ENCODE peak calls at places on chromosomes 12 and 14, in four cellular contexts. One of them, this sample, is unnamed.

GRCh38 chr12:4214912-4215861 is 58.4 kb upstream of the CCND2 start:
- DNase-seq in gastrocnemius medialis: peak
- DNase-seq in effector memory CD4-positive, alpha-beta T cell: no peak
- DNase-seq in activated effector memory CD4-positive, alpha-beta T cell treated with anti-CD3 and anti-CD28 coated beads, Interleukin-2, amount 50 U/mL, for 16 hours: no peak
- DNase-seq in this sample: peak

GRCh38 chr14:92470215-92470614 is 43.4 kb upstream of the RIN3 start:
- DNase-seq in gastrocnemius medialis: no peak
- DNase-seq in effector memory CD4-positive, alpha-beta T cell: no peak
- DNase-seq in activated effector memory CD4-positive, alpha-beta T cell treated with anti-CD3 and anti-CD28 coated beads, Interleukin-2, amount 50 U/mL, for 16 hours: no peak
- DNase-seq in this sample: no peak

GRCh38 chr14:79076428-79076827 is 906.3 kb downstream of the NRXN3 start:
- DNase-seq in gastrocnemius medialis: no peak
- DNase-seq in effector memory CD4-positive, alpha-beta T cell: no peak
- DNase-seq in activated effector memory CD4-positive, alpha-beta T cell treated with anti-CD3 and anti-CD28 coated beads, Interleukin-2, amount 50 U/mL, for 16 hours: no peak
- DNase-seq in this sample: no peak

GRCh38 chr12:132711169-132711843 is 664 bp downstream of the PGAM5 start:
- DNase-seq in gastrocnemius medialis: no peak
- DNase-seq in effector memory CD4-positive, alpha-beta T cell: no peak
- DNase-seq in activated effector memory CD4-positive, alpha-beta T cell treated with anti-CD3 and anti-CD28 coated beads, Interleukin-2, amount 50 U/mL, for 16 hours: no peak
- DNase-seq in this sample: peak

GRCh38 chr14:32258574-32258973 is 55.5 kb upstream of the RNU6-8 start:
- DNase-seq in gastrocnemius medialis: no peak
- DNase-seq in effector memory CD4-positive, alpha-beta T cell: no peak
- DNase-seq in activated effector memory CD4-positive, alpha-beta T cell treated with anti-CD3 and anti-CD28 coated beads, Interleukin-2, amount 50 U/mL, for 16 hours: no peak
- DNase-seq in this sample: no peak

GRCh38 chr14:105059035-105059916 is 6.0 kb downstream of the GPR132 start:
- DNase-seq in gastrocnemius medialis: no peak
- DNase-seq in effector memory CD4-positive, alpha-beta T cell: no peak
- DNase-seq in activated effector memory CD4-positive, alpha-beta T cell treated with anti-CD3 and anti-CD28 coated beads, Interleukin-2, amount 50 U/mL, for 16 hours: peak
- DNase-seq in this sample: no peak

GRCh38 chr14:89912667-89913211 is 41.8 kb downstream of the EFCAB11 start:
- DNase-seq in gastrocnemius medialis: no peak
- DNase-seq in effector memory CD4-positive, alpha-beta T cell: no peak
- DNase-seq in activated effector memory CD4-positive, alpha-beta T cell treated with anti-CD3 and anti-CD28 coated beads, Interleukin-2, amount 50 U/mL, for 16 hours: no peak
- DNase-seq in this sample: no peak

GRCh38 chr12:51678086-51678724 is 87.2 kb downstream of the SCN8A start:
- DNase-seq in gastrocnemius medialis: no peak
- DNase-seq in effector memory CD4-positive, alpha-beta T cell: no peak
- DNase-seq in activated effector memory CD4-positive, alpha-beta T cell treated with anti-CD3 and anti-CD28 coated beads, Interleukin-2, amount 50 U/mL, for 16 hours: no peak
- DNase-seq in this sample: peak

GRCh38 chr14:50410921-50411320 is 14.2 kb upstream of the CDKL1 start:
- DNase-seq in gastrocnemius medialis: no peak
- DNase-seq in effector memory CD4-positive, alpha-beta T cell: no peak
- DNase-seq in activated effector memory CD4-positive, alpha-beta T cell treated with anti-CD3 and anti-CD28 coated beads, Interleukin-2, amount 50 U/mL, for 16 hours: no peak
- DNase-seq in this sample: no peak

GRCh38 chr12:125247477-125247876 is 182.2 kb downstream of the AACS start:
- DNase-seq in gastrocnemius medialis: no peak
- DNase-seq in effector memory CD4-positive, alpha-beta T cell: no peak
- DNase-seq in activated effector memory CD4-positive, alpha-beta T cell treated with anti-CD3 and anti-CD28 coated beads, Interleukin-2, amount 50 U/mL, for 16 hours: no peak
- DNase-seq in this sample: no peak

GRCh38 chr12:74896186-74896585 is 313.5 kb downstream of the KCNC2 start:
- DNase-seq in gastrocnemius medialis: no peak
- DNase-seq in effector memory CD4-positive, alpha-beta T cell: no peak
- DNase-seq in activated effector memory CD4-positive, alpha-beta T cell treated with anti-CD3 and anti-CD28 coated beads, Interleukin-2, amount 50 U/mL, for 16 hours: no peak
- DNase-seq in this sample: no peak

GRCh38 chr14:82003418-82003817 is 469.8 kb upstream of the SEL1L start:
- DNase-seq in gastrocnemius medialis: no peak
- DNase-seq in effector memory CD4-positive, alpha-beta T cell: no peak
- DNase-seq in activated effector memory CD4-positive, alpha-beta T cell treated with anti-CD3 and anti-CD28 coated beads, Interleukin-2, amount 50 U/mL, for 16 hours: no peak
- DNase-seq in this sample: no peak

GRCh38 chr12:118611770-118612169 is 235.4 kb downstream of the SUDS3 start:
- DNase-seq in gastrocnemius medialis: no peak
- DNase-seq in effector memory CD4-positive, alpha-beta T cell: no peak
- DNase-seq in activated effector memory CD4-positive, alpha-beta T cell treated with anti-CD3 and anti-CD28 coated beads, Interleukin-2, amount 50 U/mL, for 16 hours: no peak
- DNase-seq in this sample: no peak

GRCh38 chr14:75234173-75234855 is 44.3 kb upstream of the FOS start:
- DNase-seq in gastrocnemius medialis: no peak
- DNase-seq in effector memory CD4-positive, alpha-beta T cell: no peak
- DNase-seq in activated effector memory CD4-positive, alpha-beta T cell treated with anti-CD3 and anti-CD28 coated beads, Interleukin-2, amount 50 U/mL, for 16 hours: no peak
- DNase-seq in this sample: no peak

GRCh38 chr12:115666168-115666567 is 611.3 kb downstream of the MED13L start:
- DNase-seq in gastrocnemius medialis: no peak
- DNase-seq in effector memory CD4-positive, alpha-beta T cell: no peak
- DNase-seq in activated effector memory CD4-positive, alpha-beta T cell treated with anti-CD3 and anti-CD28 coated beads, Interleukin-2, amount 50 U/mL, for 16 hours: no peak
- DNase-seq in this sample: no peak

GRCh38 chr12:80846930-80847329 is 90.8 kb downstream of the LIN7A start:
- DNase-seq in gastrocnemius medialis: no peak
- DNase-seq in effector memory CD4-positive, alpha-beta T cell: no peak
- DNase-seq in activated effector memory CD4-positive, alpha-beta T cell treated with anti-CD3 and anti-CD28 coated beads, Interleukin-2, amount 50 U/mL, for 16 hours: no peak
- DNase-seq in this sample: no peak

GRCh38 chr12:78120866-78121590 is 290.3 kb downstream of the NAV3 start:
- DNase-seq in gastrocnemius medialis: no peak
- DNase-seq in effector memory CD4-positive, alpha-beta T cell: no peak
- DNase-seq in activated effector memory CD4-positive, alpha-beta T cell treated with anti-CD3 and anti-CD28 coated beads, Interleukin-2, amount 50 U/mL, for 16 hours: no peak
- DNase-seq in this sample: peak

GRCh38 chr14:94129758-94130414 is 482 bp upstream of the IFI27L2 start:
- DNase-seq in gastrocnemius medialis: no peak
- DNase-seq in effector memory CD4-positive, alpha-beta T cell: peak
- DNase-seq in activated effector memory CD4-positive, alpha-beta T cell treated with anti-CD3 and anti-CD28 coated beads, Interleukin-2, amount 50 U/mL, for 16 hours: peak
- DNase-seq in this sample: no peak

GRCh38 chr14:90184571-90185266 is 71.6 kb upstream of the PSMC1 start:
- DNase-seq in gastrocnemius medialis: no peak
- DNase-seq in effector memory CD4-positive, alpha-beta T cell: no peak
- DNase-seq in activated effector memory CD4-positive, alpha-beta T cell treated with anti-CD3 and anti-CD28 coated beads, Interleukin-2, amount 50 U/mL, for 16 hours: no peak
- DNase-seq in this sample: no peak

GRCh38 chr12:99996095-99996494 is 11.4 kb upstream of the ANKS1B start:
- DNase-seq in gastrocnemius medialis: no peak
- DNase-seq in effector memory CD4-positive, alpha-beta T cell: no peak
- DNase-seq in activated effector memory CD4-positive, alpha-beta T cell treated with anti-CD3 and anti-CD28 coated beads, Interleukin-2, amount 50 U/mL, for 16 hours: no peak
- DNase-seq in this sample: no peak

GRCh38 chr12:104462325-104462724 is 5.6 kb downstream of the CHST11 start:
- DNase-seq in gastrocnemius medialis: no peak
- DNase-seq in effector memory CD4-positive, alpha-beta T cell: no peak
- DNase-seq in activated effector memory CD4-positive, alpha-beta T cell treated with anti-CD3 and anti-CD28 coated beads, Interleukin-2, amount 50 U/mL, for 16 hours: no peak
- DNase-seq in this sample: no peak

GRCh38 chr12:4899361-4899760 is 10.3 kb upstream of the KCNA1 start:
- DNase-seq in gastrocnemius medialis: no peak
- DNase-seq in effector memory CD4-positive, alpha-beta T cell: no peak
- DNase-seq in activated effector memory CD4-positive, alpha-beta T cell treated with anti-CD3 and anti-CD28 coated beads, Interleukin-2, amount 50 U/mL, for 16 hours: no peak
- DNase-seq in this sample: no peak

GRCh38 chr12:8628731-8629130 is 16.1 kb upstream of the AICDA start:
- DNase-seq in gastrocnemius medialis: no peak
- DNase-seq in effector memory CD4-positive, alpha-beta T cell: no peak
- DNase-seq in activated effector memory CD4-positive, alpha-beta T cell treated with anti-CD3 and anti-CD28 coated beads, Interleukin-2, amount 50 U/mL, for 16 hours: no peak
- DNase-seq in this sample: no peak

GRCh38 chr12:120230326-120230973 is 29.5 kb upstream of the RPLP0 start:
- DNase-seq in gastrocnemius medialis: peak
- DNase-seq in effector memory CD4-positive, alpha-beta T cell: no peak
- DNase-seq in activated effector memory CD4-positive, alpha-beta T cell treated with anti-CD3 and anti-CD28 coated beads, Interleukin-2, amount 50 U/mL, for 16 hours: no peak
- DNase-seq in this sample: no peak

GRCh38 chr14:83975435-83976222 is 1554.3 kb upstream of the FLRT2 start:
- DNase-seq in gastrocnemius medialis: no peak
- DNase-seq in effector memory CD4-positive, alpha-beta T cell: no peak
- DNase-seq in activated effector memory CD4-positive, alpha-beta T cell treated with anti-CD3 and anti-CD28 coated beads, Interleukin-2, amount 50 U/mL, for 16 hours: no peak
- DNase-seq in this sample: no peak

GRCh38 chr14:100688598-100689499 is 37.8 kb upstream of the DLK1 start:
- DNase-seq in gastrocnemius medialis: no peak
- DNase-seq in effector memory CD4-positive, alpha-beta T cell: no peak
- DNase-seq in activated effector memory CD4-positive, alpha-beta T cell treated with anti-CD3 and anti-CD28 coated beads, Interleukin-2, amount 50 U/mL, for 16 hours: no peak
- DNase-seq in this sample: no peak

GRCh38 chr12:26276709-26277108 is 81.3 kb downstream of the SSPN start:
- DNase-seq in gastrocnemius medialis: no peak
- DNase-seq in effector memory CD4-positive, alpha-beta T cell: no peak
- DNase-seq in activated effector memory CD4-positive, alpha-beta T cell treated with anti-CD3 and anti-CD28 coated beads, Interleukin-2, amount 50 U/mL, for 16 hours: no peak
- DNase-seq in this sample: no peak

GRCh38 chr12:103269962-103270361 is 225.8 kb downstream of the C12orf42 start:
- DNase-seq in gastrocnemius medialis: no peak
- DNase-seq in effector memory CD4-positive, alpha-beta T cell: no peak
- DNase-seq in activated effector memory CD4-positive, alpha-beta T cell treated with anti-CD3 and anti-CD28 coated beads, Interleukin-2, amount 50 U/mL, for 16 hours: no peak
- DNase-seq in this sample: no peak

GRCh38 chr12:131752457-131752856 is 41.6 kb downstream of the SFSWAP start:
- DNase-seq in gastrocnemius medialis: no peak
- DNase-seq in effector memory CD4-positive, alpha-beta T cell: no peak
- DNase-seq in activated effector memory CD4-positive, alpha-beta T cell treated with anti-CD3 and anti-CD28 coated beads, Interleukin-2, amount 50 U/mL, for 16 hours: no peak
- DNase-seq in this sample: no peak

GRCh38 chr12:77179515-77179914 is 114.1 kb upstream of the E2F7 start:
- DNase-seq in gastrocnemius medialis: no peak
- DNase-seq in effector memory CD4-positive, alpha-beta T cell: no peak
- DNase-seq in activated effector memory CD4-positive, alpha-beta T cell treated with anti-CD3 and anti-CD28 coated beads, Interleukin-2, amount 50 U/mL, for 16 hours: no peak
- DNase-seq in this sample: no peak

GRCh38 chr14:37585971-37586759 is 8.9 kb downstream of the FOXA1 start:
- DNase-seq in gastrocnemius medialis: no peak
- DNase-seq in effector memory CD4-positive, alpha-beta T cell: no peak
- DNase-seq in activated effector memory CD4-positive, alpha-beta T cell treated with anti-CD3 and anti-CD28 coated beads, Interleukin-2, amount 50 U/mL, for 16 hours: no peak
- DNase-seq in this sample: no peak

This sample was measured in HL-60.